ENCODE peak calls at places on chromosomes 1 and 21, in six cellular contexts. One of them, this sample, is unnamed.
A peak's percentile ranks its signal among the peaks of the same experiment; 100 is the strongest.

GRCh38 chr1:3034728-3035610 is 13.7 kb downstream of the ACTRT2 start:
- DNase-seq in heart left ventricle: no peak
- DNase-seq in fibroblast of lung: no peak
- DNase-seq in neural crest cell: no peak
- DNase-seq in K562: no peak
- DNase-seq in progenitor cell of endocrine pancreas: no peak
- DNase-seq in this sample: no peak

GRCh38 chr1:19441048-19441447 is 44.3 kb downstream of the CAPZB start:
- DNase-seq in neural crest cell: no peak
- DNase-seq in fibroblast of lung: no peak
- DNase-seq in heart left ventricle: no peak
- DNase-seq in K562: no peak
- DNase-seq in progenitor cell of endocrine pancreas: no peak
- DNase-seq in this sample: no peak

GRCh38 chr1:28296401-28297220 is 32.2 kb upstream of the MED18 start:
- DNase-seq in fibroblast of lung: peak; percentile 29
- DNase-seq in K562: peak; percentile 34
- DNase-seq in heart left ventricle: no peak
- DNase-seq in neural crest cell: peak; percentile 9
- DNase-seq in progenitor cell of endocrine pancreas: peak; percentile 30
- DNase-seq in this sample: no peak

GRCh38 chr1:74681001-74681400 is 7.4 kb upstream of the ERICH3 start:
- DNase-seq in neural crest cell: no peak
- DNase-seq in K562: no peak
- DNase-seq in fibroblast of lung: no peak
- DNase-seq in heart left ventricle: no peak
- DNase-seq in progenitor cell of endocrine pancreas: no peak
- DNase-seq in this sample: no peak

GRCh38 chr1:39901486-39902120 is at the start of gene MYCL:
- DNase-seq in progenitor cell of endocrine pancreas: peak; percentile 93
- DNase-seq in neural crest cell: peak; percentile 70
- DNase-seq in K562: peak; percentile 92
- DNase-seq in fibroblast of lung: no peak
- DNase-seq in heart left ventricle: peak; percentile 52
- DNase-seq in this sample: peak; percentile 42

GRCh38 chr1:78092686-78093085 is 46.9 kb downstream of the GIPC2 start:
- DNase-seq in K562: no peak
- DNase-seq in heart left ventricle: no peak
- DNase-seq in fibroblast of lung: no peak
- DNase-seq in progenitor cell of endocrine pancreas: no peak
- DNase-seq in neural crest cell: no peak
- DNase-seq in this sample: no peak

GRCh38 chr1:85438353-85438752 is 26.6 kb downstream of the DDAH1 start:
- DNase-seq in neural crest cell: no peak
- DNase-seq in progenitor cell of endocrine pancreas: no peak
- DNase-seq in K562: no peak
- DNase-seq in fibroblast of lung: peak; percentile 65
- DNase-seq in heart left ventricle: no peak
- DNase-seq in this sample: no peak

GRCh38 chr21:33036430-33037162 is 10.9 kb downstream of the OLIG2 start:
- DNase-seq in fibroblast of lung: peak; percentile 29
- DNase-seq in progenitor cell of endocrine pancreas: no peak
- DNase-seq in neural crest cell: no peak
- DNase-seq in heart left ventricle: peak; percentile 39
- DNase-seq in K562: no peak
- DNase-seq in this sample: peak; percentile 61

GRCh38 chr1:63621698-63622097 is 28.5 kb downstream of the PGM1 start:
- DNase-seq in heart left ventricle: peak; percentile 50
- DNase-seq in K562: no peak
- DNase-seq in fibroblast of lung: peak; percentile 34
- DNase-seq in progenitor cell of endocrine pancreas: no peak
- DNase-seq in neural crest cell: no peak
- DNase-seq in this sample: no peak

GRCh38 chr1:240350910-240351331 is 259.2 kb downstream of the FMN2 start:
- DNase-seq in K562: no peak
- DNase-seq in heart left ventricle: no peak
- DNase-seq in neural crest cell: no peak
- DNase-seq in fibroblast of lung: no peak
- DNase-seq in progenitor cell of endocrine pancreas: no peak
- DNase-seq in this sample: no peak

GRCh38 chr1:230681599-230681998 is 32.3 kb downstream of the AGT start:
- DNase-seq in neural crest cell: no peak
- DNase-seq in K562: peak; percentile 82
- DNase-seq in heart left ventricle: no peak
- DNase-seq in fibroblast of lung: peak; percentile 84
- DNase-seq in progenitor cell of endocrine pancreas: no peak
- DNase-seq in this sample: no peak

GRCh38 chr21:21332492-21332891 is 334.3 kb downstream of the NCAM2 start:
- DNase-seq in K562: peak; percentile 31
- DNase-seq in fibroblast of lung: no peak
- DNase-seq in progenitor cell of endocrine pancreas: no peak
- DNase-seq in heart left ventricle: no peak
- DNase-seq in neural crest cell: no peak
- DNase-seq in this sample: no peak

DNA sequence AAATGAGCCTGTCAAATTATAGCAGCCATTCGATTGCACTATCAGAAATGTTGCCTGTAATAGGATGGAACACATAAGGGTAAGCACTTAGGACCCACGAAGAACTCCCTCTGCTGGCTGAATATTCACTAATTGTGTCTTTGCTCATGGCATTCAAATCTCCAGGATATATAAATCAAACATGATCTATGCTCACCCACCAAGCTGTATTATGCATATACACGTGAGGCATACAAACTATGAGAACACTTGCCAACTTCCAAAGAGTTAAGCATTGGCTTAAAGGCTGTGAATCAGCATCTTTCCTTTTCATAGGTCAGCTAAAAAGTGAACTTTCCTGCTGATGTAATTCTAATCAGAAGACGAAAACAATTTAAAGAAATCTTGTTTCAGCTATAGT is 34.5 kb downstream of the TMPRSS15 start:
- DNase-seq in heart left ventricle: no peak
- DNase-seq in neural crest cell: no peak
- DNase-seq in fibroblast of lung: peak; percentile 5
- DNase-seq in K562: no peak
- DNase-seq in progenitor cell of endocrine pancreas: no peak
- DNase-seq in this sample: no peak
- TF ChIP-seq CTCF in heart left ventricle: peak; percentile 37
- TF ChIP-seq CTCF in neural crest cell: peak; percentile 60
- TF ChIP-seq CTCF in fibroblast of lung: no peak
- TF ChIP-seq CTCF in K562: no peak
- TF ChIP-seq CTCF in progenitor cell of endocrine pancreas: peak; percentile 29
- TF ChIP-seq CTCF in this sample: no peak

DNA sequence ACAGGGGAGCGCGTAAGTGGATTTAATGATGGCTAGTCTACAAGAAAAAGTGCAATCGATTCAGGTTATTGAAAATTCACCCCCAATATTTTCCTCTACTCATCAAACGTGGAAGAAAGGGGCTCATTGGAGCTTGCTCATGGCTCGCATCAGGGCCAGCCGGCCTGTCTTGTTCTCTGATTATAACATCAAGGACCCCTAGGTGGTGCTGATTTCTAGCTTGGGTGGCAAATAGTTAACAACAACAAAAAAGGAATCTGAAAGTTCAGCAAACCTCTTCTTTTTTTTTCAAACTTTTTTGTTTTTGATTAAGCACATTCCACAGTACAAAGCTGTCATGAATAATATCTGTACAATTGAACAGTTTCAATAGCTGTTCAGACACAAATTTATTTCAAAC is 35.8 kb upstream of the SOD1 start:
- DNase-seq in K562: peak; percentile 49
- DNase-seq in heart left ventricle: no peak
- DNase-seq in fibroblast of lung: no peak
- DNase-seq in progenitor cell of endocrine pancreas: no peak
- DNase-seq in neural crest cell: no peak
- DNase-seq in this sample: no peak
- TF ChIP-seq CTCF in K562: peak; percentile 38
- TF ChIP-seq CTCF in heart left ventricle: no peak
- TF ChIP-seq CTCF in fibroblast of lung: peak; percentile 11
- TF ChIP-seq CTCF in progenitor cell of endocrine pancreas: peak; percentile 20
- TF ChIP-seq CTCF in neural crest cell: no peak
- TF ChIP-seq CTCF in this sample: no peak

GRCh38 chr1:204358605-204359004 is 1.1 kb downstream of the PLEKHA6 start:
- DNase-seq in heart left ventricle: no peak
- DNase-seq in progenitor cell of endocrine pancreas: no peak
- DNase-seq in K562: no peak
- DNase-seq in fibroblast of lung: no peak
- DNase-seq in neural crest cell: no peak
- DNase-seq in this sample: no peak

GRCh38 chr1:204359131-204359473 is 627 bp downstream of the PLEKHA6 start:
- DNase-seq in progenitor cell of endocrine pancreas: no peak
- DNase-seq in fibroblast of lung: no peak
- DNase-seq in heart left ventricle: no peak
- DNase-seq in K562: no peak
- DNase-seq in neural crest cell: no peak
- DNase-seq in this sample: no peak

GRCh38 chr1:204356997-204357396 is 2.7 kb downstream of the PLEKHA6 start:
- DNase-seq in heart left ventricle: no peak
- DNase-seq in neural crest cell: no peak
- DNase-seq in K562: no peak
- DNase-seq in progenitor cell of endocrine pancreas: no peak
- DNase-seq in fibroblast of lung: no peak
- DNase-seq in this sample: no peak

GRCh38 chr1:204357551-204357950 is 2.2 kb downstream of the PLEKHA6 start:
- DNase-seq in fibroblast of lung: no peak
- DNase-seq in K562: peak; percentile 45
- DNase-seq in progenitor cell of endocrine pancreas: no peak
- DNase-seq in neural crest cell: no peak
- DNase-seq in heart left ventricle: peak; percentile 66
- DNase-seq in this sample: no peak

DNA sequence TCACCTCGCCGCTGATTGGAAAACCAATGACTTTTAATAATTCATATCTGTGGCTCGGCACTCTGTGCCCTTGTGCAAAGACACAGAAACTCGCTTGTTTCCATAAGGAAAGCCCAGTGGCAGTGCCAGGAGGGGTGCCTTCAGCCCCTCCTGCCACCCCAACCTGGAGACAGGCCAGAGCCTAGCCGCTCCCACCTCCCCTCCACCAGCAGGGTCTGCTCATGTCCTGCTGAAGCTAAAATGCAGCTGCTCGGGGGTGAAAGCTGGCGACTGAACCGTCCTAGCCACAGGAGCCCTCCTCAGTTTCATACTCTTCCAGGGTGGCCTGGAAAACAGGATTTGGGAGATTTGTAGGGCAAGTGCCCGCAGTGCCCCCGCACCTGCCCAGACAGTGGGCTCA is 1.6 kb downstream of the PLEKHA6 start:
- DNase-seq in K562: no peak
- DNase-seq in progenitor cell of endocrine pancreas: no peak
- DNase-seq in fibroblast of lung: no peak
- DNase-seq in heart left ventricle: no peak
- DNase-seq in neural crest cell: no peak
- DNase-seq in this sample: no peak
- TF ChIP-seq CTCF in K562: no peak
- TF ChIP-seq CTCF in progenitor cell of endocrine pancreas: no peak
- TF ChIP-seq CTCF in fibroblast of lung: no peak
- TF ChIP-seq CTCF in heart left ventricle: no peak
- TF ChIP-seq CTCF in neural crest cell: no peak
- TF ChIP-seq CTCF in this sample: no peak

DNA sequence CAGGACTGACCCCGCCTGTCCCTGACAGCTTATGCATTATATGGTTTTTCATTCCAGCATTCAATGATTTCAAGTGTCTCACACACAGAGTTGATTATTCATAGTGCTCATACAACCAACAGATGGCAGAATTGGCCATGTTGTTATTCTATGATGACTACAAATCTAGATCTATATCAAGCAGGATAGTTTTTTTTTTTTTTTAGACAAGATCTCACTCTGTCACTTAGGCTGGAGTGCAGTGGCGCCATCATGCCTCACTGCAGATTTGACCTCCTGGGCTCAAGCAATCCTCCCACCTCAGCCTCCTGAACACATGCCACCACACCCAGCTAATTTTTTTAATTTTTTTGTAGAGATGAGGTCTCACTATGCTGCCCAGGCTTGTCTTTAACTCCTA is 40.1 kb upstream of the LRRC8D start:
- DNase-seq in neural crest cell: no peak
- DNase-seq in fibroblast of lung: peak; percentile 70
- DNase-seq in heart left ventricle: no peak
- DNase-seq in progenitor cell of endocrine pancreas: no peak
- DNase-seq in K562: no peak
- DNase-seq in this sample: no peak
- TF ChIP-seq CTCF in neural crest cell: peak; percentile 50
- TF ChIP-seq CTCF in fibroblast of lung: peak; percentile 49
- TF ChIP-seq CTCF in heart left ventricle: peak; percentile 22
- TF ChIP-seq CTCF in progenitor cell of endocrine pancreas: no peak
- TF ChIP-seq CTCF in K562: no peak
- TF ChIP-seq CTCF in this sample: no peak

GRCh38 chr1:44613932-44614331 is 60.3 kb downstream of the TMEM53 start:
- DNase-seq in heart left ventricle: no peak
- DNase-seq in progenitor cell of endocrine pancreas: no peak
- DNase-seq in fibroblast of lung: no peak
- DNase-seq in K562: no peak
- DNase-seq in neural crest cell: no peak
- DNase-seq in this sample: no peak
- TF ChIP-seq CTCF in heart left ventricle: no peak
- TF ChIP-seq CTCF in progenitor cell of endocrine pancreas: no peak
- TF ChIP-seq CTCF in fibroblast of lung: no peak
- TF ChIP-seq CTCF in K562: no peak
- TF ChIP-seq CTCF in neural crest cell: no peak
- TF ChIP-seq CTCF in this sample: no peak

DNA sequence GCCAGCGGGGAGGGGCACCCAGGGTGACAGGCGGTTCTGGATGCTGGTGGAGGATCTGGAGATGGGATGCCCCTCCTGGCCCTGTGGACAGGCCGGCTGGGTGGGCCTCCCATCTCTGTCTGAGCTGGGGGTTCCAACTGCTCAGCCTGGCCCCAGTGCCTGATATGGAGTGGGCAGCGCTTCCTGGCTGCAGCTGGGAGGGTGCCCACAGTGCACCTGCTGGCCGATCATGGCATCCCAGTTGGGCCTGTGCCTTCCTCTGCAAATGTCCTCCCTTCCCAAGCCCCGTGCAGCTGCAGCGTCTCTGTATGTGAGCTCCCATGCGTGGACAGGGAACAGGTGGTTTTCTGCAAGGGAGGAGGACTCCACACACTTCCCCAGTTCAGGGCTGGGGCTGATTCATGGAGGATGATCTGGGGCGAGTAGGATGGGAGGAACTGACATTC is 2.1 kb downstream of the PFKL start:
- DNase-seq in fibroblast of lung: no peak
- DNase-seq in neural crest cell: no peak
- DNase-seq in heart left ventricle: no peak
- DNase-seq in K562: no peak
- DNase-seq in progenitor cell of endocrine pancreas: no peak
- DNase-seq in this sample: no peak
- TF ChIP-seq CTCF in fibroblast of lung: no peak
- TF ChIP-seq CTCF in neural crest cell: no peak
- TF ChIP-seq CTCF in heart left ventricle: no peak
- TF ChIP-seq CTCF in K562: no peak
- TF ChIP-seq CTCF in progenitor cell of endocrine pancreas: peak; percentile 6
- TF ChIP-seq CTCF in this sample: no peak

This sample was measured in natural killer cell.